ENCODE peak calls at places on chromosomes 2 and 18, in nine cellular contexts. F is testis; A is bronchial epithelial cell; R is uterus; Z is psoas muscle; H is fibroblast of lung; L is cardiac fibroblast; B is fibroblast of the aortic adventitia; J is CD8-positive, alpha-beta T cell. S is an unnamed sample.

GRCh38 chr2:64114063-64114911 is 29.9 kb downstream of the PELI1 start:
- DNase-seq in F (no peak), A (peak), R (no peak), Z (no peak), H (peak), L (peak), B (peak), J (no peak), S (no peak)

GRCh38 chr2:158599609-158600008 is 142.9 kb downstream of the PKP4 start:
- DNase-seq in F (no peak), A (peak), R (no peak), Z (no peak), H (no peak), L (peak), B (peak), J (no peak), S (no peak)

GRCh38 chr2:64989982-64990614 is 899 bp downstream of the SLC1A4 start:
- DNase-seq in F (no peak), A (no peak), R (peak), Z (peak), H (no peak), L (no peak), B (no peak), J (no peak), S (no peak)

GRCh38 chr2:11698009-11698922 is 28.3 kb upstream of the NTSR2 start:
- DNase-seq in F (peak), A (no peak), R (peak), Z (peak), H (peak), L (peak), B (peak), J (no peak), S (peak)

GRCh38 chr2:79860233-79861058 is 347.6 kb downstream of the CTNNA2 start:
- DNase-seq in F (no peak), A (peak), R (no peak), Z (no peak), H (peak), L (peak), B (peak), J (no peak), S (no peak)

GRCh38 chr2:241728627-241729026 is 5.8 kb upstream of the D2HGDH start:
- DNase-seq in F (no peak), A (no peak), R (peak), Z (peak), H (no peak), L (no peak), B (no peak), J (no peak), S (peak)

GRCh38 chr2:86015006-86015405 is 90.7 kb downstream of the POLR1A start:
- DNase-seq in F (no peak), A (no peak), R (peak), Z (no peak), H (no peak), L (no peak), B (no peak), J (no peak), S (no peak)

GRCh38 chr2:134431837-134432437 is 178.1 kb downstream of the MGAT5 start:
- DNase-seq in F (no peak), A (peak), R (no peak), Z (no peak), H (peak), L (peak), B (peak), J (no peak), S (no peak)

GRCh38 chr2:20559277-20559676 is 91.6 kb downstream of the HS1BP3 start:
- DNase-seq in F (no peak), A (no peak), R (no peak), Z (no peak), H (no peak), L (no peak), B (no peak), J (no peak), S (no peak)

GRCh38 chr2:53600835-53601234 is 166.8 kb upstream of the CHAC2 start:
- DNase-seq in F (no peak), A (peak), R (no peak), Z (no peak), H (peak), L (no peak), B (no peak), J (no peak), S (no peak)

GRCh38 chr2:144237845-144238637 is 281.9 kb downstream of the ZEB2 start:
- DNase-seq in F (no peak), A (no peak), R (no peak), Z (no peak), H (no peak), L (no peak), B (no peak), J (no peak), S (no peak)

GRCh38 chr2:86003967-86004366 is 101.7 kb downstream of the POLR1A start:
- DNase-seq in F (no peak), A (no peak), R (no peak), Z (no peak), H (no peak), L (no peak), B (no peak), J (no peak), S (no peak)

GRCh38 chr2:231159306-231159705 is 34.5 kb upstream of the HTR2B start:
- DNase-seq in F (no peak), A (no peak), R (no peak), Z (no peak), H (no peak), L (no peak), B (peak), J (no peak), S (no peak)

GRCh38 chr18:2050702-2051201 is 520.6 kb downstream of the METTL4 start:
- DNase-seq in F (no peak), A (peak), R (no peak), Z (no peak), H (peak), L (peak), B (peak), J (no peak), S (no peak)

GRCh38 chr2:12010779-12011178 is 264.3 kb downstream of the LPIN1 start:
- DNase-seq in F (no peak), A (no peak), R (no peak), Z (no peak), H (no peak), L (no peak), B (no peak), J (no peak), S (no peak)

GRCh38 chr18:22493940-22494339 is 76.2 kb upstream of the CTAGE1 start:
- DNase-seq in F (no peak), A (no peak), R (no peak), Z (no peak), H (peak), L (peak), B (peak), J (no peak), S (no peak)

GRCh38 chr2:6828299-6828584 is 37.5 kb downstream of the CMPK2 start:
- DNase-seq in F (no peak), A (peak), R (no peak), Z (no peak), H (peak), L (peak), B (peak), J (no peak), S (no peak)

GRCh38 chr2:129754831-129755230 is 224.6 kb upstream of the RAB6C start:
- DNase-seq in F (no peak), A (no peak), R (no peak), Z (no peak), H (no peak), L (no peak), B (no peak), J (no peak), S (no peak)

GRCh38 chr2:120883607-120884405 is 148.1 kb downstream of the GLI2 start:
- DNase-seq in F (no peak), A (no peak), R (no peak), Z (no peak), H (no peak), L (no peak), B (no peak), J (no peak), S (no peak)

GRCh38 chr18:39845673-39846072 is 2109.4 kb upstream of the PIK3C3 start:
- DNase-seq in F (no peak), A (peak), R (no peak), Z (no peak), H (no peak), L (no peak), B (no peak), J (no peak), S (no peak)

GRCh38 chr18:62586781-62587487 is 64.1 kb downstream of the ZCCHC2 start:
- DNase-seq in F (no peak), A (no peak), R (no peak), Z (no peak), H (no peak), L (no peak), B (no peak), J (no peak), S (peak)

GRCh38 chr2:25056391-25056821 is 14.5 kb downstream of the EFR3B start:
- DNase-seq in F (peak), A (no peak), R (no peak), Z (no peak), H (no peak), L (no peak), B (no peak), J (no peak), S (no peak)

GRCh38 chr2:134420256-134420655 is 166.4 kb downstream of the MGAT5 start:
- DNase-seq in F (no peak), A (no peak), R (no peak), Z (no peak), H (no peak), L (no peak), B (no peak), J (no peak), S (no peak)

GRCh38 chr2:72694715-72695496 is 130.9 kb downstream of the EXOC6B start:
- DNase-seq in F (peak), A (no peak), R (peak), Z (peak), H (peak), L (no peak), B (peak), J (no peak), S (peak)

GRCh38 chr2:30022444-30023071 is 101.2 kb upstream of the ALK start:
- DNase-seq in F (no peak), A (no peak), R (no peak), Z (no peak), H (no peak), L (no peak), B (no peak), J (no peak), S (no peak)

GRCh38 chr18:79123948-79124347 is 54.8 kb downstream of the ATP9B start:
- DNase-seq in F (no peak), A (peak), R (no peak), Z (no peak), H (peak), L (no peak), B (no peak), J (no peak), S (no peak)

GRCh38 chr2:172248381-172249173 is 145.9 kb upstream of the DLX2 start:
- DNase-seq in F (no peak), A (peak), R (no peak), Z (no peak), H (peak), L (peak), B (peak), J (no peak), S (no peak)

GRCh38 chr2:219726916-219727315 is 99.5 kb downstream of the SLC4A3 start:
- DNase-seq in F (no peak), A (no peak), R (no peak), Z (no peak), H (no peak), L (no peak), B (peak), J (no peak), S (no peak)

GRCh38 chr2:88452980-88453582 is 588 bp upstream of the FOXI3 start:
- DNase-seq in F (no peak), A (peak), R (no peak), Z (no peak), H (peak), L (peak), B (peak), J (no peak), S (no peak)

GRCh38 chr2:160993543-160994090 is 166.6 kb upstream of the TANK start:
- DNase-seq in F (no peak), A (no peak), R (no peak), Z (no peak), H (no peak), L (no peak), B (no peak), J (no peak), S (no peak)

GRCh38 chr2:5743992-5744391 is 51.8 kb downstream of the SOX11 start:
- DNase-seq in F (no peak), A (no peak), R (no peak), Z (no peak), H (no peak), L (no peak), B (no peak), J (no peak), S (no peak)

GRCh38 chr18:79403723-79404566 is 8.2 kb downstream of the NFATC1 start:
- DNase-seq in F (no peak), A (peak), R (no peak), Z (no peak), H (no peak), L (no peak), B (no peak), J (no peak), S (no peak)

DNA sequence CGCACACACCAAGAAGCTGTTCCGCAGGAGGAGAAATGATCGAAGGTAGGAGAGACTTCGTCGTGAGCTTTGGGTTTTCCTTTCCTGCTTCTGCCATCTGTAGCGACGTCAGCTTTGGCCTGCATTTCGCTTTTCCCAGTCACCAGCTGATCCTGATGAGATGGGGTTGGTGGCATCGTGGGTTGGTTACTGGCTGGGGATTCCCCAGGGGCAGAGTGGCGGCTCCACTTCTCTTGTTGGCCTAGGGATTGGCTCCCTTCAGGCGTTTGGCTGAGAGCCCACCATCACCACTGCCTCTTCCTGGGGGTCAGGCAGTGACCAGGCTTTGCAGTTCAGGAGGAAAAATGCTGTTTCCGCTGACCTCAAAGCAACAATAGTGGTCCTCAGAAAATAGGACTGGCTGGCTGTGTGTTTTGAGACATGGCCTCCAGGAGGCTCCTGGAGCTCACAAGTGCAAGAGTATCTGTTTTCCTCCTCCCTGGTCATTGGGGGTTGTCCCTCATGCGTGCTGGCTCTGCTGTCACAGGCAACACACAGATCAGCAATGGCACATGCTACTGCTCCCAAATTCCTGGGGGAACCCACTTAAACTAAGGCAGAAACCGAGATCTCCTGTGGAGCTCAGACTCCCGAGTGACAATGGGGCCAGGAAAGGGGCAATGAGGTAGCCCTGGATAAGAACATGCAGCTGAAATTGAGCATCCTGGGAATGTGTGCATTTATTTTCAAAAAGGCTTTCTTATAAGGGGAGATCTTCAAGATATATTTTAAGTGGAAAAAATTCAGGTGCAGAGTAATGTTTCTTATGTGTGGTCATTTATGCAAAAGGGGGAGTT is 173.0 kb downstream of the CTIF start:
- DNase-seq in F (no peak), A (no peak), R (peak), Z (peak), H (peak), L (peak), B (peak), J (no peak), S (no peak)
- TF ChIP-seq CTCF in F (no peak), A (peak), R (peak), Z (peak), H (peak), L (peak), B (peak), J (no peak), S (peak)

GRCh38 chr2:84885111-84885510 is 4.2 kb upstream of the TRABD2A start:
- DNase-seq in F (no peak), A (no peak), R (no peak), Z (no peak), H (no peak), L (no peak), B (no peak), J (no peak), S (no peak)

GRCh38 chr2:84891355-84892010 is 10.6 kb upstream of the TRABD2A start:
- DNase-seq in F (no peak), A (no peak), R (no peak), Z (no peak), H (no peak), L (no peak), B (no peak), J (no peak), S (no peak)

GRCh38 chr2:84886791-84887190 is 5.9 kb upstream of the TRABD2A start:
- DNase-seq in F (no peak), A (no peak), R (no peak), Z (no peak), H (no peak), L (no peak), B (no peak), J (no peak), S (no peak)

GRCh38 chr2:84888401-84889276 is 7.8 kb upstream of the TRABD2A start:
- DNase-seq in F (no peak), A (peak), R (no peak), Z (no peak), H (peak), L (peak), B (peak), J (no peak), S (no peak)

DNA sequence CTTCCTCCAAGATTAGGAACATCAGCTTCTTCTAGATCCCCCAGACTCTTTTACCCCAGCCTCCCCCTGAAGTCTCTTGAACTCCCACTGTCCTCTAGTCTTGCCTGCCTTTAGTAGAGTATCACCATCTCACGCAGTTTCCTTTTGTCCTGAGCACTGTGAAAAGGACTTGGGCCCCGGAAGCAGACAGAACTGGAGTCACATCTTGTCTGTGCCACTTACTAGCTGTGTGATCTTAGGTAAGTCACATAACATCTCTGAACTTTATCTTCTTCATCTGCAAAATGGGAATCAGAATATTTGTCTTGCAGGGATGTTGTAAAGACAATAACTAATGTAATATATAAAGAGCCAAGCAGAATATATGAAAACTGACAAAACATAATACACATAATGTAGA is 8.4 kb upstream of the TRABD2A start:
- DNase-seq in F (no peak), A (no peak), R (no peak), Z (no peak), H (no peak), L (no peak), B (no peak), J (no peak), S (no peak)
- TF ChIP-seq CTCF in F (no peak), A (no peak), R (no peak), Z (no peak), H (no peak), L (no peak), B (no peak), J (no peak), S (no peak)

DNA sequence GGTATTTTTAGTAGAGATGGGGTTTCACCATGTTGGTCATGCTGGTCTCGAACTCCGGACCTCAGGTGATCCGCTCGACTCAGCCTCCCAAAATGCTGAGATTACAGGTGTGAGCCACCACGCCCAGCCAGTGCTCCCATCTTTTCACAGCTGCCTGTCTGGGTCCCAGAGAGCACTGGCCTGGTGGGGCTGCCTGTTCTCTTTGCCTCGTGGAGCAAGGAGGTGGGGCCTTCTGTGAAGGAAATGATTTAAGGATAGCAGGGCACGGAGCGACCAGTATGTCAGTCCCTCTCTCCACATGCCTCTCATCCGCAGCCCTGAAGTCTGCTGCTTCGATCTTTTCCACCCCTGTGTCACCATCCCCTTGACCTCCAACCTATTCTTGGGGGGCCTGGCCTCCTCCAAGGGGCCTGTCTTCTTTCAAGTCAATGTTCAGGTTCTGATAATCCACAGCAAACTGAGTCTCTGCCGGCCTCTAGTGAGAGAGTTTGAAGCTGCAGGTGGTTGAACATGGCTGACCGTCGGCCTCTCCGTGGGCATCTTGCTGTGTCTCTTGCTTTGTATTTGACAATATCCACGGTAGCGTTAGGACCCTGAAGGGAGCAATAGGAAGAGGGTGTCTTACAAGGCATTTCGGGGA is 28.2 kb upstream of the GIGYF2 start:
- DNase-seq in F (peak), A (no peak), R (peak), Z (no peak), H (peak), L (peak), B (peak), J (no peak), S (peak)
- TF ChIP-seq CTCF in F (no peak), A (peak), R (peak), Z (peak), H (peak), L (peak), B (peak), J (no peak), S (no peak)

GRCh38 chr2:150100311-150100710 is 387.2 kb downstream of the RND3 start:
- DNase-seq in F (no peak), A (no peak), R (no peak), Z (no peak), H (no peak), L (no peak), B (no peak), J (no peak), S (no peak)

GRCh38 chr2:150099805-150100204 is 387.7 kb downstream of the RND3 start:
- DNase-seq in F (no peak), A (no peak), R (no peak), Z (no peak), H (no peak), L (no peak), B (no peak), J (no peak), S (no peak)

GRCh38 chr2:150097402-150097801 is 390.1 kb downstream of the RND3 start:
- DNase-seq in F (no peak), A (no peak), R (no peak), Z (no peak), H (no peak), L (no peak), B (no peak), J (no peak), S (no peak)

GRCh38 chr2:150095361-150095760 is 392.1 kb downstream of the RND3 start:
- DNase-seq in F (no peak), A (no peak), R (no peak), Z (no peak), H (no peak), L (no peak), B (no peak), J (no peak), S (no peak)

DNA sequence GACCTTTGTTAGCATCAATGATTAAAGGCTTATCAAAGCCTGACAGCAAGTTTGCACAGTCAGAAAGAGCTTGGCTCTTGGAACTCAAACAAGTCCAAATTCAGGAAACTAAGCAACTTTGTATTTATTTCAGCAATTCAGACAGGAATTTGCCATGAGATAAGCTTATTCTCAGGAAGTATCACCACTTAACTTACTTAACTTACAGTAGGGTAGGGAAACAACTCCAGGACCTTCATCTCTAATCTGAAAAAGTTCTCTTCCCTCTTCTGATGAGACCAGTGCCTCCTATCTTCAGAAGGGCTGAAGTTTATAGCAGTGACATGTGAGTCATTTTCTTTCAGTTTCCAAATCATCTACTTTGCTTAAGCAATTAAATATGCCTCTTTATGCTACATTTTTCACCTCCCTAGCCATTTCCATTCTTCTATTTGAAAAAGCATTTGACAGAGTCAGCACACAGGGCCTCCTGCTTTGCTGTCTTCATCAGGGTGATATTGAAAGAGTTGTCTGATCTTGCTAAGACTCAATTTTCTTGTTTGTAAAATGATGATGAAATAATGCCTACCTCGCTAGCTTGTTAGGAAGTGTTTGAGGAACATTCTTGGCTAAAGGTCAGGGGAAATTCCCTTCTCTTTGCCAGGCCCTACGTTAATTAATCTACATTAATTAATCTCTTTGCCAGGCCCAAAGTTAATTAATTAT is 389.4 kb downstream of the RND3 start:
- DNase-seq in F (no peak), A (peak), R (no peak), Z (no peak), H (peak), L (peak), B (peak), J (no peak), S (no peak)
- TF ChIP-seq CTCF in F (no peak), A (peak), R (no peak), Z (no peak), H (peak), L (peak), B (peak), J (no peak), S (no peak)

S was measured in dorsolateral prefrontal cortex.